ENCODE peak calls at places on chromosomes 6 and 20, in nine cellular contexts. I is tibial nerve, R is adrenal gland, X is sigmoid colon, E is body of pancreas, L is Peyer's patch, P is stomach, C is heart left ventricle, V is spleen. D is an unnamed sample.

GRCh38 chr6:33822575-33823395 is 19.0 kb upstream of the MLN start:
- DNase-seq in V (no peak), L (no peak), I (no peak), P (no peak), C (no peak), X (no peak), R (no peak), E (no peak), D (no peak)

GRCh38 chr6:89527634-89528033 is 94.7 kb downstream of the ANKRD6 start:
- DNase-seq in R (no peak), P (no peak), C (no peak), L (no peak), V (no peak), E (no peak), X (no peak), I (no peak), D (no peak)

GRCh38 chr20:44527716-44528199 is 5.9 kb upstream of the SERINC3 start:
- DNase-seq in E (no peak), P (no peak), I (no peak), V (no peak), C (no peak), L (no peak), R (no peak), X (no peak), D (no peak)

GRCh38 chr20:15561707-15562106 is 1011.5 kb downstream of the KIF16B start:
- DNase-seq in R (no peak), X (no peak), L (no peak), V (no peak), E (no peak), C (no peak), P (no peak), I (no peak), D (no peak)

GRCh38 chr6:158500016-158500735 is 59.7 kb upstream of the TMEM181 start:
- DNase-seq in E (no peak), L (no peak), P (no peak), V (no peak), R (no peak), X (no peak), I (no peak), C (no peak), D (no peak)

GRCh38 chr6:133890941-133891813 is 2.3 kb downstream of the TCF21 start:
- DNase-seq in I (no peak), C (no peak), V (peak; percentile 72), X (peak; percentile 73), P (peak; percentile 29), L (no peak), R (peak; percentile 15), E (peak; percentile 15), D (no peak)

GRCh38 chr6:99604161-99605073 is 2.2 kb upstream of the PRDM13 start:
- DNase-seq in V (no peak), L (no peak), E (no peak), C (no peak), X (no peak), R (no peak), P (no peak), I (no peak), D (no peak)

GRCh38 chr20:10551732-10552724 is 116.9 kb downstream of the SLX4IP start:
- DNase-seq in I (no peak), V (no peak), P (no peak), E (no peak), L (no peak), R (no peak), X (no peak), C (no peak), D (no peak)

GRCh38 chr6:17012421-17013225 is 89.2 kb upstream of the STMND1 start:
- DNase-seq in I (no peak), X (peak; percentile 87), R (no peak), C (no peak), V (no peak), P (no peak), E (no peak), L (no peak), D (no peak)

GRCh38 chr6:142008776-142009175 is 123.9 kb upstream of the GJE1 start:
- DNase-seq in L (no peak), E (no peak), P (no peak), I (no peak), V (no peak), X (no peak), R (no peak), C (no peak), D (no peak)

GRCh38 chr6:142011156-142011555 is 121.6 kb upstream of the GJE1 start:
- DNase-seq in L (no peak), I (no peak), X (no peak), V (no peak), C (no peak), P (no peak), R (no peak), E (no peak), D (no peak)

GRCh38 chr6:142008016-142008735 is 124.5 kb upstream of the GJE1 start:
- DNase-seq in C (no peak), I (no peak), X (no peak), R (no peak), P (no peak), E (no peak), L (no peak), V (no peak), D (no peak)

GRCh38 chr6:142011775-142012174 is 121.0 kb upstream of the GJE1 start:
- DNase-seq in L (no peak), V (no peak), P (no peak), C (no peak), E (no peak), R (no peak), X (no peak), I (no peak), D (no peak)

GRCh38 chr6:142009647-142010046 is 123.1 kb upstream of the GJE1 start:
- DNase-seq in P (no peak), R (no peak), I (no peak), V (no peak), L (no peak), C (no peak), X (no peak), E (no peak), D (no peak)
- H3K27ac ChIP-seq in P (no peak overlapping the region), R (no peak overlapping the region), I (no peak overlapping the region), V (no peak overlapping the region), L (no peak overlapping the region), C (no peak overlapping the region), X (no peak overlapping the region), E (no peak overlapping the region), D (no peak overlapping the region)

GRCh38 chr6:26296556-26296856 is 68.5 kb upstream of the BTN3A2 start:
- DNase-seq in I (no peak), R (no peak), P (no peak), E (no peak), C (no peak), L (no peak), V (no peak), X (no peak), D (no peak)

GRCh38 chr6:26294276-26294675 is 70.7 kb upstream of the BTN3A2 start:
- DNase-seq in C (no peak), I (no peak), V (no peak), L (no peak), R (no peak), E (no peak), X (no peak), P (no peak), D (peak; percentile 62)

GRCh38 chr6:26295691-26296555 is 69.1 kb upstream of the BTN3A2 start:
- DNase-seq in C (no peak), I (no peak), X (no peak), P (peak; percentile 30), R (no peak), L (no peak), E (no peak), V (no peak), D (peak; percentile 65)

GRCh38 chr6:26299286-26300042 is 65.5 kb upstream of the BTN3A2 start:
- DNase-seq in X (no peak), L (no peak), I (no peak), P (no peak), E (no peak), V (no peak), C (no peak), R (no peak), D (no peak)

DNA sequence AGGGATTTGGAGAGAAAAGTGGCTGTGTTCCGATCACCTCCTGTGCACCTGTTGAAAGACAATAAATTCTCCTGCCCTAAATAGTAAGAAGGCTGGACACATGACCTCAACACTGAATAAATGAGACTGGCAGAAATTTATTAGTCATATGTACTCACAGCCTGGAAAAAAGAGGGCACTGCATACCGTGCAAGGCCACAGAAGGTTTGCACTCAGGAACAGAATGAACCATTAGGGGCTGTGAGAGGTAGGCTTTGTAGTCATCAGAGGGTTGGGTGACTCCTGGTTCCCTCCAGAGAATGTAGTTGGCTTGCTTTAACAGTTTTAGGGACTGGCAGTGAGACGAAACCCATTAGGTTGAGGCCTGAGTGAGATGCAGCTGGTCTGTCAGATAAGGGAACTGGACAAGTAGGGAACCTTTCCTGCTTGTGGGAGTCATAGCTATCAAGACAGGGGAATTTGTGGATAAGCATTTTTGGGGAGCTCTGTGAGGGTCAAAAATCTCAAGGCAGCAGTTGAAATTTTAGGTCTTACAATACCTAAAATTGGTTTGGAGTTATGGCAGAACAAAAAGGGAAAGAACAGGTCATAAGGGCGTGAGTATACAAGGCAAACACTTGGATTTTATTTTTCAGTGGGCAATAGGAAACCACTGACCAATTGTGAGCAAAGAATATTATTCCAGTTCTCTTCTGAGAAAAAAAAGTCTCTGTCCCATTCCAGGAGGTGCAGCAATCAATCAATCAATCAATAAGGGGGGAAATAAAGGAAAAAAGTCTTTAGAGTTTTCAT is 67.9 kb upstream of the BTN3A2 start:
- DNase-seq in V (no peak), I (no peak), X (no peak), P (no peak), L (no peak), E (no peak), R (peak; percentile 68), C (no peak), D (peak; percentile 79)
- TF ChIP-seq POLR2A in V (no peak), I (no peak), X (no peak), P (no peak), L (no peak), E (no peak), R (peak; percentile 61), C (no peak), D (no peak)

DNA sequence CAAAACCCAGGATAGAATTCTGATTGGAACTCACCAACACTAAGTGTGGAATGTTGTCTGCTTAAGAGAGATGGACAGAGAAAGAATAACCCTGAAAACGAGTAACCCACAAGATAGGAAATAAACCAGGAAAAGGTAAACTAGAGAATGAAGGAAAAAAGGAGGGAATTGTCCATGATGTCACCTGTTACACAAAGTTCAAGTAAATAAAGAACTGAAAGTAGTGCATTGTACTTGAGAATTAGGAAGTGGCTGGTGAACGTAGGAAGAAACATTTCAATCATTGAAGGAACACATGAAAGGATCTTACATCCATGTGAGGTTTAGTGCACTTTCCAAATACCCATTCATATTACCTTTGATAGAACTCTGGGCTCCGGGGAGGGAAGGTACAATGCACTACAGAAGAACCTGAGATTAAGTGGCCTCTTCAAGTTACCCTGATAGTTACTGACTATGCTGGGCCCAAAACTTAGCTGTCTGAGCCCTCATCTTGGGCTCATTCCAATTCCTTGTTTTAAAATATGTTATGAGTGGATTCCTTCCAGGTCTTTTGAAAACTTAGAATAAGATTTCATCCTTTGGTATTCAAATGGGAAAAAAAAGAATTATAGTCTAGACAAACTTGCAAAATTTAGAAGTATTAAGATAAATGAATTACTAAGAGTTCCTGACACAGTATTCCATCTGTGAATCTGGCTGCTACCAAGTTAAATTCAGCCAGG is 1.1 kb upstream of the STX7 start:
- DNase-seq in E (no peak), I (no peak), P (no peak), X (no peak), C (no peak), R (no peak), V (no peak), L (no peak), D (no peak)
- H3K4me3 ChIP-seq in E (no peak overlapping the region), I (peak overlapping the region; percentile 97), P (peak overlapping the region; percentile 96), X (no peak overlapping the region), C (no peak overlapping the region), R (peak overlapping the region; percentile 81), V (peak overlapping the region; percentile 77), L (peak overlapping the region; percentile 89), D (peak overlapping the region; percentile 84)

GRCh38 chr20:20694591-20694990 is 17.9 kb downstream of the RALGAPA2 start:
- DNase-seq in E (no peak), P (no peak), X (no peak), R (no peak), I (no peak), L (no peak), C (no peak), V (no peak), D (no peak)
- H3K27ac ChIP-seq in E (no peak overlapping the region), P (no peak overlapping the region), X (no peak overlapping the region), R (no peak overlapping the region), I (no peak overlapping the region), L (no peak overlapping the region), C (no peak overlapping the region), V (no peak overlapping the region), D (peak overlapping the region; percentile 70)